ENCODE peak calls at places on chromosomes 7 and 10, in six cellular contexts. O, D, I, C, E and U are unnamed samples.

GRCh38 chr10:33355267-33355666 is 20.8 kb upstream of the NRP1 start:
- DNase-seq in E (no peak), O (no peak), I (no peak), C (no peak), D (no peak), U (no peak)

GRCh38 chr7:16315280-16315679 is 106.1 kb downstream of the CRPPA start:
- DNase-seq in E (no peak), C (no peak), I (no peak), O (no peak), D (no peak), U (no peak)

GRCh38 chr7:82156938-82157337 is 286.6 kb downstream of the CACNA2D1 start:
- DNase-seq in D (no peak), I (no peak), E (no peak), O (no peak), C (no peak), U (no peak)

GRCh38 chr10:31594331-31594880 is 275.4 kb downstream of the ZEB1 start:
- DNase-seq in E (peak; percentile 28), O (no peak), C (no peak), D (no peak), I (no peak), U (no peak)

GRCh38 chr7:20157456-20157855 is 59.7 kb downstream of the MACC1 start:
- DNase-seq in O (no peak), C (no peak), E (no peak), I (no peak), D (no peak), U (no peak)

GRCh38 chr10:117518246-117518645 is 24.3 kb upstream of the EMX2 start:
- DNase-seq in O (no peak), D (no peak), C (no peak), E (no peak), I (no peak), U (no peak)

GRCh38 chr7:150586778-150587152 is 19.6 kb downstream of the GIMAP4 start:
- DNase-seq in E (no peak), O (no peak), I (no peak), C (no peak), D (no peak), U (no peak)

GRCh38 chr10:102231357-102232318 is 5.5 kb downstream of the ELOVL3 start:
- DNase-seq in O (peak; percentile 74), C (peak; percentile 84), D (no peak), I (peak; percentile 11), E (peak; percentile 85), U (peak; percentile 63)

GRCh38 chr10:123097039-123097438 is 38.7 kb upstream of the HMX3 start:
- DNase-seq in D (no peak), E (no peak), C (no peak), I (no peak), O (no peak), U (no peak)

GRCh38 chr10:25753776-25754175 is 180.3 kb upstream of the MYO3A start:
- DNase-seq in D (no peak), I (no peak), E (no peak), C (no peak), O (no peak), U (no peak)

GRCh38 chr7:71486856-71487628 is 355.1 kb downstream of the GALNT17 start:
- DNase-seq in C (no peak), D (no peak), E (no peak), I (no peak), O (no peak), U (no peak)

GRCh38 chr10:108204528-108205313 is 1040.2 kb upstream of the SORCS1 start:
- DNase-seq in E (peak; percentile 20), I (peak; percentile 4), C (peak; percentile 30), D (no peak), O (no peak), U (peak; percentile 49)

GRCh38 chr7:44978511-44979366 is at the start of gene MYO1G:
- DNase-seq in D (no peak), C (no peak), O (peak; percentile 76), E (no peak), I (no peak), U (no peak)

GRCh38 chr7:81600608-81601007 is 169.2 kb downstream of the HGF start:
- DNase-seq in O (no peak), D (no peak), C (no peak), I (no peak), E (no peak), U (no peak)

GRCh38 chr7:24978837-24979469 is 1.0 kb downstream of the OSBPL3 start:
- DNase-seq in I (no peak), D (no peak), E (no peak), O (peak; percentile 3), C (no peak), U (peak; percentile 27)

GRCh38 chr10:31929986-31930675 is 1.5 kb upstream of the ARHGAP12 start:
- DNase-seq in C (no peak), E (no peak), D (no peak), I (no peak), O (no peak), U (no peak)

GRCh38 chr7:108188724-108189123 is 58.6 kb upstream of the LAMB4 start:
- DNase-seq in O (no peak), I (no peak), E (no peak), D (no peak), C (no peak), U (no peak)

GRCh38 chr10:10794776-10795175 is 222.9 kb upstream of the CELF2 start:
- DNase-seq in I (no peak), E (no peak), O (no peak), C (no peak), D (no peak), U (no peak)

GRCh38 chr7:139118234-139118802 is 8.8 kb upstream of the ZC3HAV1 start:
- DNase-seq in E (no peak), D (no peak), C (no peak), O (no peak), I (no peak), U (no peak)

GRCh38 chr7:42886129-42886528 is 25.7 kb downstream of the C7orf25 start:
- DNase-seq in C (no peak), D (no peak), I (no peak), O (no peak), E (peak; percentile 41), U (no peak)